ENCODE peak calls at places on chromosome 16, in five cellular contexts. I is esophagus squamous epithelium; P is hepatocyte; U is HFFc6; R is CD4-positive, alpha-beta T cell. S is an unnamed sample.

GRCh38 chr16:57821149-57821971 is 19.1 kb upstream of the KIFC3 start:
- DNase-seq in R (no peak), U (no peak), P (peak; percentile 68), I (no peak), S (no peak)

GRCh38 chr16:70808371-70808770 is 7.4 kb upstream of the VAC14 start:
- DNase-seq in U (no peak), R (no peak), I (no peak), P (no peak), S (no peak)

GRCh38 chr16:58105619-58106018 is 23.6 kb downstream of the CFAP20 start:
- DNase-seq in R (no peak), P (peak; percentile 42), I (no peak), U (no peak), S (peak; percentile 26)

GRCh38 chr16:28186752-28187151 is 25.0 kb downstream of the XPO6 start:
- DNase-seq in P (no peak), I (no peak), U (peak; percentile 55), R (no peak), S (no peak)

GRCh38 chr16:69610356-69610755 is 44.6 kb downstream of the NFAT5 start:
- DNase-seq in P (no peak), R (no peak), I (no peak), U (no peak), S (peak; percentile 10)

GRCh38 chr16:22787456-22788189 is 26.3 kb upstream of the HS3ST2 start:
- DNase-seq in R (no peak), U (peak; percentile 95), P (peak; percentile 51), I (no peak), S (no peak)

GRCh38 chr16:12846592-12846991 is 42.9 kb upstream of the CPPED1 start:
- DNase-seq in I (no peak), R (no peak), U (no peak), P (no peak), S (no peak)

GRCh38 chr16:85246473-85246872 is 134.2 kb upstream of the CIBAR2 start:
- DNase-seq in R (no peak), U (no peak), I (no peak), P (no peak), S (no peak)

GRCh38 chr16:12541672-12542071 is 262.0 kb downstream of the CPPED1 start:
- DNase-seq in I (no peak), R (no peak), P (no peak), U (no peak), S (no peak)

GRCh38 chr16:22098538-22099255 is 6.4 kb downstream of the VWA3A start:
- DNase-seq in R (no peak), U (peak; percentile 48), I (no peak), P (peak; percentile 60), S (peak; percentile 55)

GRCh38 chr16:84834403-84834772 is 14.6 kb downstream of the CRISPLD2 start:
- DNase-seq in R (no peak), P (no peak), U (peak; percentile 79), I (no peak), S (no peak)

GRCh38 chr16:58032710-58033293 is 7.2 kb downstream of the MMP15 start:
- DNase-seq in R (no peak), P (peak; percentile 48), I (no peak), U (no peak), S (no peak)

GRCh38 chr16:15704545-15704987 is 54.5 kb downstream of the NDE1 start:
- DNase-seq in U (peak; percentile 51), P (peak; percentile 81), I (no peak), R (peak; percentile 61), S (peak; percentile 78)

GRCh38 chr16:65781855-65782254 is 584.6 kb upstream of the CDH5 start:
- DNase-seq in R (no peak), I (no peak), P (no peak), U (no peak), S (no peak)

GRCh38 chr16:71406724-71407123 is 35.1 kb downstream of the TLE7 start:
- DNase-seq in I (no peak), P (no peak), R (no peak), U (no peak), S (no peak)

GRCh38 chr16:67860589-67861398 is 12.1 kb upstream of the EDC4 start:
- DNase-seq in I (no peak), R (no peak), U (peak; percentile 63), P (no peak), S (no peak)

GRCh38 chr16:67190448-67191399 is 788 bp upstream of the EXOC3L1 start:
- DNase-seq in U (no peak), R (no peak), P (no peak), I (no peak), S (no peak)

GRCh38 chr16:28549301-28549899 is 4.3 kb upstream of the SGF29 start:
- DNase-seq in R (no peak), U (peak; percentile 39), P (peak; percentile 47), I (no peak), S (peak; percentile 57)

GRCh38 chr16:53565300-53565699 is 62.3 kb upstream of the AKTIP start:
- DNase-seq in P (no peak), R (no peak), I (no peak), U (no peak), S (no peak)

GRCh38 chr16:53080345-53081031 is 25.7 kb downstream of the CHD9 start:
- DNase-seq in I (no peak), U (peak; percentile 93), R (no peak), P (peak; percentile 85), S (peak; percentile 69)

GRCh38 chr16:5383737-5384136 is 286.1 kb upstream of the EEF2KMT start:
- DNase-seq in U (no peak), R (no peak), I (no peak), P (no peak), S (no peak)

GRCh38 chr16:29154676-29155121 is 169.8 kb downstream of the LAT start:
- DNase-seq in I (no peak), P (no peak), U (no peak), R (no peak), S (peak; percentile 59)

GRCh38 chr16:80298676-80299075 is 242.1 kb upstream of the DYNLRB2 start:
- DNase-seq in I (no peak), U (no peak), P (no peak), R (no peak), S (no peak)

GRCh38 chr16:56115817-56116576 is 75.3 kb upstream of the GNAO1 start:
- DNase-seq in I (no peak), U (no peak), P (no peak), R (no peak), S (no peak)

GRCh38 chr16:66561381-66562080 is 4.7 kb upstream of the CMTM1 start:
- DNase-seq in P (no peak), U (no peak), I (no peak), R (no peak), S (no peak)

GRCh38 chr16:81823111-81823510 is 44.0 kb downstream of the PLCG2 start:
- DNase-seq in I (no peak), P (no peak), U (no peak), R (no peak), S (peak; percentile 26)

GRCh38 chr16:24668481-24669001 is 60.9 kb upstream of the TNRC6A start:
- DNase-seq in I (no peak), U (peak; percentile 38), P (no peak), R (no peak), S (peak; percentile 83)

GRCh38 chr16:11675561-11676511 is 7.6 kb downstream of the SNN start:
- DNase-seq in U (no peak), I (no peak), R (no peak), P (peak; percentile 85), S (no peak)

GRCh38 chr16:87580855-87581261 is 21.4 kb upstream of the JPH3 start:
- DNase-seq in I (no peak), P (no peak), U (peak; percentile 71), R (no peak), S (no peak)

GRCh38 chr16:10027553-10027952 is 154.7 kb downstream of the GRIN2A start:
- DNase-seq in P (no peak), U (no peak), R (no peak), I (no peak), S (no peak)

GRCh38 chr16:83115491-83116232 is 488.9 kb downstream of the CDH13 start:
- DNase-seq in U (no peak), P (no peak), I (no peak), R (no peak), S (no peak)

GRCh38 chr16:8892101-8892575 is 10.0 kb downstream of the LITAFD start:
- DNase-seq in R (no peak), P (no peak), I (no peak), U (no peak), S (no peak)